ENCODE peak calls at places on chromosomes 11 and 22, in four cellular contexts. K is GM12878, J is H1, I is HepG2. L is an unnamed sample. For H3K4me1, the result is how much of the 10 kb centered on the place peaks cover.

GRCh38 chr11:117097567-117098268 is 510 bp downstream of the SIK3 start:
- DNase-seq in K (no peak), J (peak), I (no peak), L (peak)

GRCh38 chr22:47022475-47022874 is 260.0 kb downstream of the TBC1D22A start:
- DNase-seq in K (no peak), J (no peak), I (no peak), L (no peak)

GRCh38 chr11:134939905-134940304 is 527.9 kb upstream of the B3GAT1 start:
- DNase-seq in K (no peak), J (no peak), I (peak), L (peak)

GRCh38 chr22:49647346-49648026 is 180.2 kb downstream of the BRD1 start:
- DNase-seq in K (no peak), J (no peak), I (no peak), L (no peak)

GRCh38 chr11:46900091-46900746 is 18.1 kb downstream of the LRP4 start:
- DNase-seq in K (no peak), J (no peak), I (no peak), L (no peak)

GRCh38 chr11:7485136-7485853 is at the start of gene OLFML1:
- DNase-seq in K (no peak), J (no peak), I (peak), L (no peak)

GRCh38 chr11:19225599-19225998 is 15.1 kb downstream of the E2F8 start:
- DNase-seq in K (no peak), J (no peak), I (no peak), L (no peak)

GRCh38 chr11:18536195-18536594 is 9.5 kb upstream of the TSG101 start:
- DNase-seq in K (no peak), J (no peak), I (no peak), L (no peak)

GRCh38 chr11:43576834-43577521 is 103.6 kb upstream of the HSD17B12 start:
- DNase-seq in K (no peak), J (peak), I (peak), L (peak)

GRCh38 chr11:88059326-88059725 is 115.9 kb downstream of the RAB38 start:
- DNase-seq in K (no peak), J (no peak), I (no peak), L (no peak)

GRCh38 chr11:62012451-62013265 is 45.2 kb upstream of the FTH1 start:
- DNase-seq in K (no peak), J (no peak), I (peak), L (no peak)

GRCh38 chr11:13433437-13433836 is 29.6 kb downstream of the BTBD10 start:
- DNase-seq in K (no peak), J (no peak), I (no peak), L (no peak)

GRCh38 chr11:29773656-29774264 is 243.1 kb downstream of the KCNA4 start:
- DNase-seq in K (no peak), J (no peak), I (no peak), L (no peak)

GRCh38 chr11:107956543-107956942 is 28.3 kb downstream of the RAB39A start:
- DNase-seq in K (no peak), J (no peak), I (no peak), L (peak)

GRCh38 chr22:42388130-42388797 is 43.9 kb downstream of the NFAM1 start:
- DNase-seq in K (no peak), J (no peak), I (no peak), L (peak)

GRCh38 chr11:13210424-13210823 is 67.2 kb upstream of the BMAL1 start:
- DNase-seq in K (no peak), J (peak), I (peak), L (peak)

GRCh38 chr11:1705121-1706052 is 8.4 kb downstream of the KRTAP5-6 start:
- DNase-seq in K (no peak), J (no peak), I (no peak), L (no peak)

GRCh38 chr11:65316979-65317786 is 2.5 kb downstream of the CDC42EP2 start:
- DNase-seq in K (no peak), J (peak), I (peak), L (no peak)

GRCh38 chr22:48090332-48090672 is 1327.9 kb downstream of the TBC1D22A start:
- DNase-seq in K (no peak), J (no peak), I (no peak), L (no peak)

GRCh38 chr11:84947970-84948600 is 679.1 kb downstream of the DLG2 start:
- DNase-seq in K (no peak), J (no peak), I (no peak), L (no peak)

GRCh38 chr22:45717787-45718186 is 46.2 kb downstream of the ATXN10 start:
- DNase-seq in K (no peak), J (no peak), I (no peak), L (no peak)

GRCh38 chr11:132249256-132249655 is 878.8 kb downstream of the NTM start:
- DNase-seq in K (no peak), J (no peak), I (no peak), L (no peak)

GRCh38 chr11:30991802-30992512 is 377.6 kb downstream of the DCDC1 start:
- DNase-seq in K (no peak), J (no peak), I (no peak), L (no peak)

GRCh38 chr11:60563553-60564235 is 48.5 kb downstream of the MS4A13 start:
- DNase-seq in K (no peak), J (peak), I (no peak), L (no peak)

GRCh38 chr11:96314326-96315050 is 28.5 kb downstream of the MAML2 start:
- DNase-seq in K (no peak), J (no peak), I (no peak), L (no peak)

GRCh38 chr11:60208146-60208895 is 25.4 kb upstream of the MS4A6A start:
- DNase-seq in K (no peak), J (no peak), I (no peak), L (no peak)

GRCh38 chr11:61280883-61281580 is 14.1 kb downstream of the VWCE start:
- DNase-seq in K (no peak), J (no peak), I (no peak), L (no peak)

GRCh38 chr11:130904380-130904779 is 11.9 kb downstream of the SNX19 start:
- DNase-seq in K (no peak), J (no peak), I (no peak), L (peak)

GRCh38 chr11:65862941-65863888 is 3.0 kb downstream of the MUS81 start:
- DNase-seq in K (no peak), J (no peak), I (no peak), L (no peak)

GRCh38 chr11:130634981-130635473 is 186.6 kb downstream of the ADAMTS15 start:
- DNase-seq in K (no peak), J (no peak), I (peak), L (no peak)

GRCh38 chr11:8234425-8234821 is 29.3 kb downstream of the LMO1 start:
- DNase-seq in K (no peak), J (no peak), I (no peak), L (peak)

GRCh38 chr11:6497069-6497839 is at the start of gene DNHD1:
- DNase-seq in K (no peak), J (peak), I (no peak), L (no peak)

GRCh38 chr11:122153746-122154145 is 37.7 kb upstream of the BLID start:
- DNase-seq in K (no peak), J (no peak), I (no peak), L (no peak)

GRCh38 chr22:24525416-24526037 is 29.4 kb downstream of the GUCD1 start:
- DNase-seq in K (peak), J (peak), I (peak), L (peak)
- TF ChIP-seq TCF12 in K (no peak), J (no peak), I (no peak), L (peak)

GRCh38 chr11:45610627-45611026 is 54.8 kb downstream of the CHST1 start:
- DNase-seq in K (no peak), J (peak), I (no peak), L (no peak)
- H2AFZ ChIP-seq in K (no peak), J (no peak), I (no peak), L (no peak)

DNA sequence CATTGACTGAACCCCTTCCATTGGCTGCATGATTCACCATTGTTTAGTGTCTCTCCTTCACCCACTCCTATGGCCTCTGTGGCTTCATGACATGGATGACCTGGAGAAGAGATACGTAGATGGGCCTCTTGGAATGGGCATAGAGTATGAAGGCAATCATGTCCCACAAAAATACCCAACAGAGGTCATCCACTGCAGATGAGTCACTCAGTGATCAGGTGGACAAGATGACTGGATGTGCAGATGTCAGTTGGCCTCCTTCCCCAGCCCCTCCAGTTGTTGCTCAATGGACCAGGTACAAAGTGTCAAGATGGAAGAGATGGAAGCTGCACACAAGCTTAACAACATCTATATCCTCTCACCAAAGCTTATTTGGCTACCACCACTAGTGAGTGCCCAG is 41.0 kb upstream of the CLPB start:
- DNase-seq in K (no peak), J (no peak), I (no peak), L (no peak)
- H3K4me1 ChIP-seq in K (under half), J (under half), I (under half), L (under half)

GRCh38 chr22:36470162-36470993 is 11.1 kb downstream of the TXN2 start:
- DNase-seq in K (no peak), J (peak), I (peak), L (peak)

GRCh38 chr22:36469094-36469710 is 12.2 kb downstream of the TXN2 start:
- DNase-seq in K (no peak), J (no peak), I (no peak), L (no peak)

GRCh38 chr22:36472689-36473088 is 8.8 kb downstream of the TXN2 start:
- DNase-seq in K (no peak), J (no peak), I (no peak), L (no peak)

GRCh38 chr22:36470994-36471331 is 10.5 kb downstream of the TXN2 start:
- DNase-seq in K (no peak), J (no peak), I (no peak), L (no peak)

DNA sequence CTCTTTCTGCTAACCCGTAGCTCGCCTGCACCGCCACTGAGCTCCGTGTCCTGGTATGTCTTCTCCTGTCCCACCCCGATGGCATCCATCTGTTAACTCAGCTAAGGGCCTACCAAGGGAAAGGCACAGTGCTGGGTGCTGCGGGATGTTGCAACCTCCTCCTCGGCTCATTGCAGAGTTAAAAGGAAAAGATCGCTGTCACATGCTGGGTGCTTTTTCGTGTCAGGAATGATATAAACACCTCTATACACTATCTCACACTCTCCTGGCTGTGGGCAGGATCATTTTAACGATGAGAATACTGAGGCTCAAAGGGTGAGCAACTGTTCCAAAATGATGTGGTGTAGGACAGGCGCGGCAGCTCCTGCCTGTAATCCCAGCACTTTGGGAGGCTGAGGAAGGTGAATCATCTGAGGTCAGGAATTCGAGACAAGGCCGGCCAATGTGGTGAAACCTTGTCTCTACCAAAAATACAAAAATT is 10.1 kb downstream of the TXN2 start:
- DNase-seq in K (no peak), J (no peak), I (no peak), L (no peak)
- TF ChIP-seq TCF12 in K (no peak), J (no peak), I (no peak), L (no peak)

DNA sequence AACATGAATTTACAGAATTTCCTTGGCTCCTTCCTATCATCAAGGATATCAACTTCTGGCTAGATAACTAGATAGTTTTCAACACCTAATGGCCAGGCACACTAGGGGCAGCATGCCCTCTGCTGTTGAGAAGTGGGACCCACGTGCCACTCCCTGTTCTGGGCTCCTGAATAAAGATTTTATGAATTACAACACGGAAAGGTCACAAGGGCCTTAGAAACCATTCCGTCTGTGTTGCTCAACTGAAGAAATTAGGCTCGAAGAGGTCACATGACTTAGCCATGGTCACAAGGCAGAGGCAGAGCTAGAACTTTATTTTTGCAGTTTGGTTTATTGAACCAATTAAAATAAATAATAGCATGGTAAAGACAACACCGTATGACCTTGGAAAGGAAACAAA is 36.0 kb downstream of the PRCP start:
- DNase-seq in K (no peak), J (no peak), I (peak), L (peak)
- H2AFZ ChIP-seq in K (no peak), J (no peak), I (no peak), L (no peak)

DNA sequence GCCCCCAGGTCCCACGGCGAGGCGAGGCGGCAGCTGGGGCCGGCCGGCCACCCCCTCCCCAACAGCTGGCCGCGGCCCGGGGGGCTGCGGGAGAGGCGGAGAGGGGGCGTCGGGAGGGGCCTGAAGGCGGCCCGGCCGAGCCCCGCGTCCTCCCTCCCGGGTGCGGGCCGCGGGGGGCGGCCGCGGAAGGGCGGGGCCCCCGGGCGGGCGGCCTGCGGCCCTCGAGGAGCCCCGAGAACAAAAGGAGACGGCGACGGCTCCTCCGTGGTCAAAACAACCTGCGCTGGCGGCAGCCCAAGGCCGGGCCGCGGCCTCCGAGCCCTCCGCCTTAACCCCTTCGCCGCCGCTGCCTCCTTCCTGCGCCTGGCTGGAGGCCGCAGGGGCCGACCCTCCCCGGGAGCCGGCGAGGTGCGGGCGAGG is 2.4 kb downstream of the PDGFB start:
- DNase-seq in K (no peak), J (peak), I (no peak), L (peak)
- H3K4me1 ChIP-seq in K (under half), J (under half), I (under half), L (under half)

DNA sequence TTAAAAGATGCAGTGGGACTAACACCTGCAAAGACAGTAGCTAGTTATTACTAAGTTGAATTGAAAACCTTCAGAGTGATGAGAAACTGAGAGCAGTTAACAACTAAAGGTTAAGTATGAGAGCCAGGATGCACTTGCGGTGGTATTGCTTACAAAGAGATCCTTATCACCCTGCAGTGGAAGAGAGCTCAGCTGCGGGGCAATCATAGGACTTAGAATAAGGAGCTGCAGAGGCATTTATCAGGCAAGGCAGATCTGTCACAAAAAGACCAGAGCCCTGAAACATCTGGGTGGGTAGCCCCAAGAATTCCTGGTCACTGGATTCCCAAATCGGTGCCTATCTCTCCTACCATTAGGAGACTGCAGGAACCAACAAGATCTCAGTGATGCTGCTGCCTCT is 34.3 kb upstream of the CFAP300 start:
- DNase-seq in K (no peak), J (no peak), I (no peak), L (no peak)
- TF ChIP-seq TCF12 in K (no peak), J (no peak), I (no peak), L (no peak)

L was measured in SK-N-SH.